ENCODE peak calls at places on chromosomes 1 and 21, in six cellular contexts. Y, K, H, I, P and B are unnamed samples.

GRCh38 chr1:197924516-197925123 is 7.4 kb downstream of the LHX9 start:
- DNase-seq in Y (peak; percentile 75), P (peak; percentile 58), K (no peak), H (no peak), I (peak; percentile 61), B (peak; percentile 39)

GRCh38 chr1:51063121-51063520 is 38.9 kb upstream of the C1orf185 start:
- DNase-seq in I (peak; percentile 81), P (peak; percentile 69), Y (peak; percentile 17), K (no peak), H (no peak), B (peak; percentile 33)

GRCh38 chr1:216937491-216937890 is 214.3 kb upstream of the ESRRG start:
- DNase-seq in P (no peak), H (no peak), Y (no peak), I (no peak), K (no peak), B (no peak)

GRCh38 chr1:237394263-237394662 is 352.3 kb downstream of the RYR2 start:
- DNase-seq in K (no peak), H (no peak), I (no peak), Y (no peak), P (no peak), B (no peak)

GRCh38 chr21:36479415-36480402 is at the start of gene CLDN14:
- DNase-seq in Y (no peak), P (no peak), I (peak; percentile 58), H (peak; percentile 21), K (no peak), B (no peak)

GRCh38 chr1:55584521-55585401 is 369.6 kb upstream of the USP24 start:
- DNase-seq in Y (no peak), K (no peak), I (peak; percentile 44), P (peak; percentile 14), H (peak; percentile 65), B (no peak)

GRCh38 chr1:67908260-67908936 is 75.1 kb upstream of the GNG12 start:
- DNase-seq in P (peak; percentile 65), K (no peak), H (no peak), Y (no peak), I (peak; percentile 7), B (no peak)

GRCh38 chr1:235648407-235648907 is 1.1 kb downstream of the GNG4 start:
- DNase-seq in Y (no peak), I (no peak), P (peak; percentile 19), H (no peak), K (peak; percentile 53), B (no peak)

GRCh38 chr1:18109756-18110597 is 2.4 kb downstream of the IGSF21 start:
- DNase-seq in I (no peak), Y (peak; percentile 25), P (no peak), H (peak; percentile 59), K (no peak), B (no peak)

GRCh38 chr1:50497007-50497406 is 73.8 kb upstream of the DMRTA2 start:
- DNase-seq in K (no peak), H (no peak), Y (no peak), I (no peak), P (no peak), B (no peak)

GRCh38 chr1:33341190-33341589 is 20.3 kb upstream of the A3GALT2 start:
- DNase-seq in I (no peak), Y (no peak), K (no peak), H (no peak), P (no peak), B (no peak)

GRCh38 chr1:225735252-225736149 is 42.1 kb upstream of the SRP9 start:
- DNase-seq in Y (peak; percentile 82), K (peak; percentile 84), I (peak; percentile 98), P (peak; percentile 68), H (peak; percentile 88), B (peak; percentile 80)

GRCh38 chr1:168636642-168637111 is 60.3 kb downstream of the XCL1 start:
- DNase-seq in H (peak; percentile 36), K (peak; percentile 79), I (no peak), Y (no peak), P (no peak), B (no peak)

GRCh38 chr1:175812936-175813335 is 69.5 kb upstream of the TNR start:
- DNase-seq in P (no peak), K (no peak), Y (no peak), H (no peak), I (no peak), B (no peak)

GRCh38 chr1:152228831-152229230 is 4.8 kb upstream of the HRNR start:
- DNase-seq in K (no peak), I (no peak), H (no peak), P (no peak), Y (no peak), B (no peak)

GRCh38 chr1:41954533-41954944 is 35.8 kb upstream of the HIVEP3 start:
- DNase-seq in P (peak; percentile 79), I (peak; percentile 85), H (peak; percentile 15), Y (no peak), K (no peak), B (peak; percentile 45)

GRCh38 chr1:45018599-45019230 is 6.7 kb downstream of the UROD start:
- DNase-seq in H (peak; percentile 74), Y (peak; percentile 24), K (no peak), P (peak; percentile 63), I (peak; percentile 53), B (peak; percentile 35)

DNA sequence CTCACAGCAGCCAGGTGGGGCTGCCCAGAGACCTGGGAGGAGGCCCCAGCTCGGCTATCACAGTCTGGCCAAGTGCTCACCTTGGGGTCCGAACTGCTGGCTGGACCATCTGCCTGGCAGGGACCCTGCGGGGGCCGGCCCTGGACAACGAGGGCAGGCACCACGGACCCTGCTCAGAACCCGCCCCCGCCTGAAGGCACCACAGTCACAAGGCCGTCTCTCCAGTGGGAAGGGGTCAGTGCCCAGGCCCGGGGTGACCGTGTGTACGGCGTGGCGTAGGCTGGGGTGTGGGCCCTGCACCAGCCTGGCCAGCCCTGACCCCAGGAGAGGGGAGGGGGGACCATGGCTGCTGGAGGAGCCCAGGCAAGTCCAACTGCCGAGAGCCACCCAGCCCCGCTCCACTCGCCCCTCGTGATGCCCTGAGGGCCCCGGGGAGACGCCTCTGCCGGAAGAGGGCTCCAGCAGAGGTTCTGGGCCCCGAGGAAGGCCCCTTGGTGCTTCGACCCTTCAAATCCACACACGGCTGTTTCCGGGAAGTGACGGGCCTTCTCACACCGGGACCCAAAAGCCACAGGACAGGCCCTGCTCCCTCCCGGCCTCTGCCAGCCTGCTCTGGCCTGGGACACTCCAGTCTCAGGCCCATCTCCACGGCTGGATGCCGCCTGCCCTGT is 11.2 kb upstream of the RNF223 start:
- DNase-seq in P (no peak), H (no peak), I (no peak), Y (no peak), K (no peak), B (no peak)
- TF ChIP-seq POLR2A in P (no peak), H (no peak), I (no peak), Y (no peak), K (no peak), B (no peak)

DNA sequence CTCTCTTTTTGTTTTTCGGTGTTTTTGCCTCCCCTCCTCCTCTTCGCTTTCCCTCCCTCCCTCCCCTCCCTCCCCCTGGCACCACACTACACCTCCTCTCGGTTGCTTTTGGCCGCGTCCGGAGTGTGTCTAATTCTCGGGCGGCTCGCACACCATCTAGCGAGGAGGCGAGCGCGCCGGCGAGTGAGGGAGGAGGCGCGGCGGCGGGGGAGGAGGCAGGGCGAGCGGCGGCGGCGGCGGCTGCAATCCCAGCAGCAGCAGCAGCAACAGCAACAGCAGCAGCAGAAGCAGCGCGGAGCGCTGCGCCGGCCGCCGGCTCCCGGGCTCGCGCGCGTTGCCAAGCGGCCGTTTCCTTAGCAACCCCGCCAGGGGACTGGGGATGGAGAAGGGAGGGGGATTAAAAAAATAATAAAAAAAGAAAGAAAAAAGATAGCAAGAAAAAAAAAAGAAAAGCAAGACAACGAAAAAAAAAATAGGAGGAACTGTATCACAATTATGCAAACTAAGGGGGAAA is 408 bp upstream of the NEGR1 start:
- DNase-seq in Y (no peak), K (peak; percentile 96), I (peak; percentile 89), P (peak; percentile 93), H (peak; percentile 90), B (peak; percentile 49)
- TF ChIP-seq POLR2A in Y (no peak), K (peak; percentile 88), I (peak; percentile 89), P (no peak), H (no peak), B (no peak)

DNA sequence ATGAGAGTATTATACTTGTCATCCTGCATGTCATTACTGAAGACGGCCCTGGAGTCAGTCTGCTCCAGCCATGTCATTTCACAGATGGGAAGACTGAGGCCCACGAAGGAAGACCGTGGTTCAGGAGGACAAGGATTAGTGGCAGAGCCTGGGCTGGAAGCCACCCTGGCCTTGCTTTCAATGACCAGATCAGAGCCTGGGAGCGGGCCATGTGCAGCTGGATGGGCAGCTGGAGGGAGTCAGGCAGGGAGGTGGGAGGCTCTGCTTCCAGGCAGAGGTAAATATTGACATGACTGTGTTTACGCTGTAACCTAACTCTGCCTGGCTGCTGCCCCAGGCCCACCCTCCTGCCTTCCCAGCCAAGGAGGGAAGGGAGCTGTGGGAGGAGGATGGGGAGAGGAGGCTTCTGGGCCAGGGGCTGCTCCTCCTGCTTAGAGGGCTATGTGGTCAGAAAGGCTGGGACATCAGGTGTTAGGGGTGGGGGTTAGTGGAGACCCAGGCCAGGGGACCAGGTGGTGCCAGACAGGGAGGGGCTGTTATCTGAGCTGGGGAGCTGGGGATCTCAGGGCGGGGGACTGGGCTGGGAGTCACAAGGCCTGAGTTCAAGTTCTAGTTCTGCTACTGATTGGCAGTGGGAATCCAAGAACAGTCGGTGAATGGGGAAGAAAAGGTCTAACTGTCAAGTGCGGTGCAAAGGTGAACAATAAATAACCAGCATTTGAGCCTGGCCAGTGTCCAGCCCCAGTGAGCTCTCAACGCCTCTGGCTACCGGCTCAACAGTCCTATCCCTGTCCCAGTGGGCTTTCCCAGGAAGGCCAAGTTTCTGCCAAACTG is 48.5 kb upstream of the ECE1 start:
- DNase-seq in Y (no peak), P (peak; percentile 80), K (peak; percentile 95), H (peak; percentile 75), I (peak; percentile 93), B (no peak)
- TF ChIP-seq POLR2A in Y (no peak), P (no peak), K (no peak), H (no peak), I (no peak), B (no peak)

DNA sequence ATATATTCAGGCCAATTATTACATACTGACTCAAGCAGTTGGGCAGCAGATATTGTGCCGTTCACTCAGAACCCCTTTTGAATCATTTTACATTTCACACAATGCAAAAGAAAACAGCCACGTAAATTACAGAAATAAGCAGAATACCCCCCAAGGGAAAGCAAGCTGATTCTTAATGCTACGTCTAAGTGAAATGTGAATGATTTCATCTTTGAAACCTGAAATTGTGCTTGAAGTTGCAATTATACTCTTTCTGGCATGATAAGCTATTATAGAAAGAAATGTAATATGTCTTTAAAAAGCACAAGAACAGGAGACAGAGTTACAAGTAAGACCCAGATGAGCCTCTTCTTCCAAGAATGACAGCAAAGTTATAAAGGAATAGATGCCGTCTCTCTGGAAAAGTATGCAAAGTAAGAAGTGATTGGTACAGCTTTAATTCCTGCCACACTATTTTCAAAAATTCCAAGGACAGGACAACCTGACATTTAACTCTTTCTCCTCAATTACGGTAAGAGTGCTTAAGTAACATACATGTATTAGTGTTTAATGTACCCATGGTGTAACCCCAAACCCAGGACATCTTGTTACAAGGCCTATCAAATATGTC is 891.5 kb upstream of the ADGRL2 start:
- DNase-seq in K (no peak), H (no peak), I (no peak), P (no peak), Y (no peak), B (no peak)
- TF ChIP-seq POLR2A in K (no peak), H (no peak), I (no peak), P (no peak), Y (no peak), B (no peak)